ENCODE peak calls at places on chromosomes 16 and 17, in nine cellular contexts. V is neural progenitor cell, T is breast epithelium, K is mammary epithelial cell, L is IMR-90, J is K562, A is ascending aorta, E is stomach, U is body of pancreas. M is an unnamed sample.

GRCh38 chr16:675884-676564 is 553 bp downstream of the RHBDL1 start:
- DNase-seq in K (no peak), U (no peak), L (no peak), A (no peak), T (no peak), V (no peak), E (no peak), J (no peak), M (no peak)

GRCh38 chr16:82156761-82157654 is 13.0 kb downstream of the MPHOSPH6 start:
- DNase-seq in K (no peak), J (no peak), L (peak), U (no peak), E (no peak), V (no peak), A (no peak), T (no peak), M (no peak)

GRCh38 chr17:8359769-8360168 is 16.7 kb downstream of the KRABD2 start:
- DNase-seq in A (no peak), U (no peak), L (peak), E (no peak), J (peak), T (no peak), V (no peak), K (peak), M (no peak)

GRCh38 chr17:14334919-14335318 is 34.0 kb downstream of the HS3ST3B1 start:
- DNase-seq in K (no peak), J (peak), E (no peak), U (no peak), V (no peak), L (no peak), A (no peak), T (no peak), M (no peak)

GRCh38 chr17:39603304-39604016 is 4.3 kb downstream of the NEUROD2 start:
- DNase-seq in T (no peak), V (no peak), J (no peak), L (no peak), E (no peak), A (no peak), K (peak), U (no peak), M (no peak)

GRCh38 chr16:762595-763268 is 2.2 kb downstream of the MSLN start:
- DNase-seq in K (no peak), E (no peak), U (no peak), V (no peak), J (no peak), L (no peak), A (no peak), T (no peak), M (no peak)

GRCh38 chr17:69480197-69480596 is 65.7 kb downstream of the MAP2K6 start:
- DNase-seq in L (no peak), T (peak), A (no peak), U (no peak), V (no peak), J (no peak), E (no peak), K (peak), M (no peak)

GRCh38 chr17:45740553-45741330 is 43.4 kb upstream of the CRHR1 start:
- DNase-seq in J (peak), V (peak), T (no peak), K (peak), A (no peak), L (peak), U (no peak), E (no peak), M (peak)

GRCh38 chr17:76307299-76307965 is 644 bp downstream of the QRICH2 start:
- DNase-seq in L (no peak), T (no peak), J (no peak), V (no peak), U (no peak), A (no peak), E (no peak), K (no peak), M (no peak)

GRCh38 chr17:76304226-76305134 is 3.6 kb downstream of the QRICH2 start:
- DNase-seq in V (no peak), J (no peak), E (no peak), L (no peak), T (no peak), K (no peak), U (no peak), A (no peak), M (no peak)

GRCh38 chr17:76309461-76309860 is 1.4 kb upstream of the QRICH2 start:
- DNase-seq in L (no peak), A (no peak), K (no peak), T (no peak), E (no peak), V (no peak), U (no peak), J (no peak), M (no peak)

GRCh38 chr17:76307966-76308338 is at the start of gene QRICH2:
- DNase-seq in U (no peak), A (no peak), T (no peak), K (no peak), L (no peak), V (no peak), J (no peak), E (no peak), M (no peak)
- H3K27ac ChIP-seq in U (no peak), A (no peak), T (no peak), K (no peak), L (no peak), V (no peak), J (no peak), E (no peak), M (no peak)

DNA sequence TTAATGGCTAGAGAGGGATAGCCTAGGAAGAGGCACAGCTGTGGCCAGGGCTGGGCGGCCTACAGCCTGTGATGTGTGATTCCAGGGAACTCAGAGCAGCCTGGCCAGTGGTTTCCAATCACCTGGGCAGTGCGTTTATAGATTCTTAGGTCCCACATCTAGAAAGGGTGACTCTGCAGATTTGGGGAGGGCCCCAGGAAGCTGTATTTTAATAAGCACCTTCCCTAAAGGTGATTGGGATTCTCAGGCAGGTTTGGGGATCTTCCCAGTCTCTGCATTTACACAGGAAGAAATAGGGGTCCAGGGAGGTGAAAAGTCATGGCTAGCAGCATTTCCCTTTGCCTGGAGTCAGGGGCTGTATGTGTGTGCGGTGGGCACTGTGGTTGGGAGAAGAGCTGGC is 9.5 kb downstream of the SPNS2 start:
- DNase-seq in E (no peak), L (no peak), T (no peak), A (no peak), U (no peak), V (no peak), K (no peak), J (no peak), M (no peak)
- H3K27ac ChIP-seq in E (peak), L (no peak), T (peak), A (peak), U (peak), V (no peak), K (no peak), J (no peak), M (peak)

DNA sequence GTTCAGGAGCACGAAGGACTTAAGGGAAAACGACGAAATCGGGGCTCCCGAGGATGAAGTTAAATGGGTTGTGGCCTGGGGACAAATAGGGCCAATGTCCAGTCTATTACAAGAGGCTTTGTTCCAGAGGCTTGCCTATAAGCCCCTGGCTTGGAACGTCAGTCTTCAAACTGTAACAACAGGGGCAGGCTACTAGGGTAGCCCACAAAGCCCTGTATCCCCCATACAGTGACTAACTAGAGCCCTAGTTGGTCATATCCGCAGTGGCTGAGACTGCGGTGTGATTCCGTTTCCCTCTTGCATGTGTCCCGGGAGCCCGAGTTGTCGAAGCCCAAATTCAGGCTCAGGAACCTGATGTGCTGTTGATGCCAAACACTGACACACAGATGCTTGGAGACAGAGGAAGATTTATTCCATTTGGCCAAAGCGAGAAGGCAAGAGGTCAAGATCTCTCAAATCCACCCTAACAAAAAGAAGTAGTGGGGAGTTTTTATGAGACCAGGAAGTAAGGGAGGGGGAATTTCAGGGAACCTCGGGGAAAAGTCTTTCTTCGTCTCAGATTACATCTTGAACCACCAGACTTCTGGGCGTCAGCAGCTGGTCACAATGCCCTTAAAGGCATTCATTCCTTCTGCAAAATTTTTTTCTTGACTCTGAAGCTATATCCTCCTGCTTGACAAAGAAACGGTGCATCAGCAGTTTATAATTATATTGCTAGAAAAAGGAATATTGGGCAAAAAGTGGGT is 760 bp downstream of the SLFN5 start:
- DNase-seq in L (peak), K (peak), E (peak), T (peak), J (no peak), U (peak), V (peak), A (peak), M (no peak)
- H3K27ac ChIP-seq in L (peak), K (peak), E (peak), T (peak), J (no peak), U (peak), V (no peak), A (peak), M (peak)

GRCh38 chr16:9070295-9070694 is 21.1 kb upstream of the HAPSTR1 start:
- DNase-seq in U (no peak), T (no peak), L (no peak), J (no peak), K (no peak), E (no peak), A (no peak), V (no peak), M (no peak)

GRCh38 chr16:9077001-9077809 is 14.2 kb upstream of the HAPSTR1 start:
- DNase-seq in J (peak), U (no peak), K (peak), L (peak), A (no peak), V (no peak), E (no peak), T (no peak), M (no peak)

GRCh38 chr16:9079430-9079812 is 12.0 kb upstream of the HAPSTR1 start:
- DNase-seq in V (no peak), T (no peak), A (no peak), J (no peak), E (no peak), L (no peak), K (no peak), U (no peak), M (no peak)

GRCh38 chr16:9072806-9073341 is 18.6 kb upstream of the HAPSTR1 start:
- DNase-seq in E (no peak), V (no peak), L (peak), J (no peak), A (no peak), T (no peak), U (no peak), K (peak), M (no peak)

GRCh38 chr16:9075299-9076071 is 16.0 kb upstream of the HAPSTR1 start:
- DNase-seq in K (no peak), E (no peak), A (no peak), L (no peak), J (no peak), V (no peak), U (no peak), T (no peak), M (no peak)
- H3K27ac ChIP-seq in K (peak), E (no peak), A (no peak), L (peak), J (peak), V (no peak), U (no peak), T (no peak), M (no peak)

DNA sequence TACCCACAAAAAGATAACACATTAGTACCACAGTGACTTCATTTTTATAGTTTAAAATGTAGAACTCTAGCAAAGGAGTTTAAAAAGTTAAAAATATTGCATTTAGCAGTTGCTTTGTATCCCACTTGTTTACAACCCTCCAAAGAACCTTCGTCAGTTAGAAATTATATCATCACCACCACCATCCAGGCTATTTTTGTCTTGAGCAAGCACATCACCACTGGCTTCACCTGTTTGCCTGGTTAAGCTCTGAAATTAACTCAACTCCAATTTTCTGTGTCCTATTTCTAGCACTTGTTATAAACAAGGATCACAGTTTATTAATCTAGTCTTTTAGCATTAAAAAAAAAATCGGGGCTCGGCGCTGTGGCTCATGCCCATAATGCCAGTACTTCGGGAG is 6.1 kb downstream of the GLYR1 start:
- DNase-seq in L (no peak), T (no peak), E (no peak), K (no peak), V (no peak), U (no peak), A (no peak), J (no peak), M (no peak)
- H3K27ac ChIP-seq in L (no peak), T (no peak), E (no peak), K (no peak), V (no peak), U (no peak), A (no peak), J (no peak), M (no peak)

GRCh38 chr16:25011891-25012499 is 3.2 kb downstream of the ARHGAP17 start:
- DNase-seq in E (no peak), V (no peak), J (no peak), K (no peak), A (no peak), L (peak), T (no peak), U (no peak), M (no peak)
- H3K27ac ChIP-seq in E (peak), V (no peak), J (no peak), K (no peak), A (peak), L (no peak), T (peak), U (no peak), M (no peak)

GRCh38 chr17:58415371-58416055 is 1.8 kb downstream of the RNF43 start:
- DNase-seq in L (no peak), U (peak), E (peak), T (no peak), V (peak), J (no peak), A (no peak), K (peak), M (no peak)
- H3K27ac ChIP-seq in L (no peak), U (peak), E (peak), T (peak), V (no peak), J (peak), A (no peak), K (peak), M (no peak)

GRCh38 chr17:1715803-1716075 is 5.6 kb upstream of the TLCD2 start:
- DNase-seq in V (no peak), E (no peak), A (no peak), U (no peak), T (no peak), K (no peak), L (no peak), J (no peak), M (no peak)

GRCh38 chr17:1716076-1716911 is 6.1 kb upstream of the TLCD2 start:
- DNase-seq in T (peak), L (peak), U (peak), V (peak), A (peak), J (peak), E (peak), K (peak), M (peak)

GRCh38 chr17:1720856-1721386 is 3.6 kb upstream of the WDR81 start:
- DNase-seq in V (peak), K (peak), A (no peak), J (no peak), E (peak), U (peak), L (peak), T (no peak), M (peak)

GRCh38 chr17:1716912-1717695 is 6.9 kb upstream of the TLCD2 start:
- DNase-seq in U (peak), K (peak), L (peak), T (peak), V (peak), A (peak), E (peak), J (peak), M (peak)

DNA sequence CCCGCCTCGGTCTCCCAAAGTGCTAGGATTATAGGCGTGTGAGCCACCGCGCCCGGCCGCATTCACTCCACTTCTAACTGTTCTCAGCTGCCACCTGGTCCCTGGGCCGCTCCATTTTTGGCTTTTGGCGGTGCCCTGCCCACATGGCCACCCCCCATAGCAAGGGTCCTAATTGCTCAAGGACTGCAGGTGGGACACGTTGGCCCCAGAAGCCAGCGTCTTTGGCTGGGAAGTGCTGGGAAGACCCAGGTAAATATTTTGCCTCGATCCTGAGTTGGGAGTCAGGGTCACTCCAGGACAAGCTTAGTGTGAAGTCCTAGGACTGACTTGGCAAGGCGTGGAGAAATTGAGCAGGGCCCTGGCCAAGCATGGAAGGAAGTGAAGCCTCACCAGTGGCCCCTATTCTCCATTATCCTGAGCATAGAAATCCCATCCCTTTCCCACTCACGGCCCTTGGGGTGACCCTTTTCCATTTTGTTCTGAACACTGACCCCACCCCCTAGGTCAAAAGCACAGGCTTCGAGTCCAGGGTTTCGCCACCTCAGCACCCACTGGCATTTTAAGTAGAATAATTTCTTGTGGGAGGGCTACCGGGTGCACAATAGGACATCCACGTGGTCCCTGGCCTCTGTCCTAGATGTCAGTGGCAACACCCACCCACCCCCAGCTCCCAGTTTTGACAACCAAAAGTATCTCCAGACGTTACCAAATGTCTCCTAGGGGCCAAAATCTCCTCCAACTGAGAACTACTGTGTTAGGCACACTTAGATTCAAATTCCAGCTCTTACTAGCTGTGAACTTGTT is 5.9 kb upstream of the WDR81 start:
- DNase-seq in T (no peak), J (no peak), V (no peak), K (no peak), E (no peak), L (no peak), U (no peak), A (no peak), M (no peak)
- H3K27ac ChIP-seq in T (peak), J (peak), V (no peak), K (no peak), E (peak), L (peak), U (peak), A (peak), M (no peak)

M was measured in substantia nigra.